ENCODE peak calls at places on chromosome 5, in five cellular contexts. K is AG09319; D is left colon; Q is stimulated activated CD4-positive, alpha-beta T cell treated with anti-CD3 and anti-CD28 coated beads, Interleukin-12 subunit alpha, Interleukin-12 subunit beta, amount 100 ng/mL, for 4 hours; O is stimulated activated CD8-positive, alpha-beta memory T cell treated with anti-CD3 and anti-CD28 coated beads, Interleukin-12 subunit alpha, Interleukin-12 subunit beta, amount 100 ng/mL, for 4 hours. J is an unnamed sample.

GRCh38 chr5:162565-163337 is 28.5 kb upstream of the LRRC14B start:
- DNase-seq in D (peak), K (no peak), O (no peak), Q (no peak), J (no peak)

GRCh38 chr5:174410716-174411512 is 313.5 kb upstream of the MSX2 start:
- DNase-seq in Q (no peak), K (no peak), O (no peak), D (no peak), J (no peak)

GRCh38 chr5:32309766-32310165 is 3.0 kb downstream of the MTMR12 start:
- DNase-seq in D (no peak), O (no peak), K (no peak), Q (no peak), J (no peak)

GRCh38 chr5:107486489-107486888 is 184.2 kb downstream of the EFNA5 start:
- DNase-seq in Q (peak), D (no peak), K (no peak), O (peak), J (no peak)

GRCh38 chr5:5380298-5380697 is 42.2 kb upstream of the ICE1 start:
- DNase-seq in Q (no peak), K (no peak), D (no peak), O (no peak), J (no peak)

GRCh38 chr5:59036274-59036961 is 453.5 kb downstream of the RAB3C start:
- DNase-seq in Q (peak), O (peak), K (peak), D (peak), J (no peak)

GRCh38 chr5:14086261-14086660 is 56.9 kb upstream of the TRIO start:
- DNase-seq in O (no peak), Q (no peak), D (no peak), K (no peak), J (no peak)

GRCh38 chr5:16492398-16493175 is 27.0 kb upstream of the ZNF622 start:
- DNase-seq in K (peak), O (no peak), D (peak), Q (no peak), J (no peak)

GRCh38 chr5:94908889-94909480 is 290.5 kb downstream of the SLF1 start:
- DNase-seq in K (peak), O (no peak), Q (no peak), D (no peak), J (no peak)

GRCh38 chr5:167245871-167246270 is 1045.6 kb upstream of the WWC1 start:
- DNase-seq in K (no peak), Q (no peak), D (no peak), O (no peak), J (no peak)

GRCh38 chr5:152472096-152472495 is 67.0 kb upstream of the NMUR2 start:
- DNase-seq in O (no peak), D (no peak), K (no peak), Q (no peak), J (no peak)

GRCh38 chr5:102649731-102650130 is 105.4 kb upstream of the PAM start:
- DNase-seq in Q (no peak), K (no peak), O (no peak), D (no peak), J (no peak)

GRCh38 chr5:76714771-76715483 is 999 bp upstream of the F2R start:
- DNase-seq in D (no peak), K (no peak), Q (peak), O (no peak), J (no peak)

GRCh38 chr5:4613440-4613839 is 526.7 kb upstream of the ADAMTS16 start:
- DNase-seq in Q (no peak), K (no peak), D (no peak), O (no peak), J (no peak)

GRCh38 chr5:143213851-143214363 is 189.6 kb downstream of the NR3C1 start:
- DNase-seq in D (no peak), K (no peak), Q (no peak), O (no peak), J (no peak)

GRCh38 chr5:60492958-60493357 is 207.0 kb downstream of the DEPDC1B start:
- DNase-seq in O (no peak), K (no peak), Q (no peak), D (no peak), J (no peak)

GRCh38 chr5:10288600-10289213 is 19.0 kb downstream of the CMBL start:
- DNase-seq in D (peak), K (no peak), Q (peak), O (no peak), J (no peak)

GRCh38 chr5:125112196-125112595 is 365.8 kb upstream of the ZNF608 start:
- DNase-seq in D (no peak), O (no peak), K (no peak), Q (no peak), J (no peak)

GRCh38 chr5:150284311-150284710 is 5.3 kb downstream of the CAMK2A start:
- DNase-seq in Q (no peak), O (no peak), K (no peak), D (no peak), J (no peak)

GRCh38 chr5:42640835-42641234 is 115.8 kb upstream of the CCDC152 start:
- DNase-seq in K (no peak), O (no peak), Q (no peak), D (no peak), J (no peak)

GRCh38 chr5:59791602-59792001 is 101.9 kb downstream of the PDE4D start:
- DNase-seq in K (no peak), D (no peak), O (no peak), Q (no peak), J (no peak)

GRCh38 chr5:139267481-139267880 is 26.1 kb upstream of the MATR3 start:
- DNase-seq in K (no peak), D (no peak), O (no peak), Q (no peak), J (no peak)

GRCh38 chr5:160369990-160370712 is at the start of gene C1QTNF2:
- DNase-seq in Q (no peak), K (no peak), O (no peak), D (peak), J (no peak)

GRCh38 chr5:148390914-148391313 is 7.2 kb downstream of the FBXO38 start:
- DNase-seq in O (no peak), Q (no peak), D (no peak), K (no peak), J (no peak)

GRCh38 chr5:133821311-133821741 is 147.1 kb downstream of the C5orf15 start:
- DNase-seq in K (no peak), Q (no peak), O (no peak), D (no peak), J (no peak)

J was measured in activated B cell treated with CpG ODN at 0.5 μM for 24 hours.